ENCODE peak calls at places on chromosomes 6 and 20, in nine cellular contexts. U, N, L, X, B, G, Y, I and W are unnamed samples.

GRCh38 chr6:147530132-147531060 is 21.9 kb downstream of the SAMD5 start:
- DNase-seq in U (no peak), N (no peak), L (no peak), X (no peak), B (no peak), G (no peak), Y (no peak), I (no peak), W (peak; percentile 6)

GRCh38 chr6:140806431-140806830 is 1326.3 kb upstream of the GJE1 start:
- DNase-seq in U (no peak), N (no peak), L (no peak), X (no peak), B (no peak), G (no peak), Y (no peak), I (no peak), W (no peak)

GRCh38 chr20:46312945-46313861 is 4.9 kb upstream of the CDH22 start:
- DNase-seq in U (no peak), N (no peak), L (no peak), X (no peak), B (no peak), G (no peak), Y (no peak), I (no peak), W (no peak)

GRCh38 chr20:57037689-57038088 is 228.8 kb downstream of the BMP7 start:
- DNase-seq in U (no peak), N (no peak), L (no peak), X (no peak), B (no peak), G (no peak), Y (no peak), I (no peak), W (no peak)

GRCh38 chr6:15439410-15440022 is 193.6 kb downstream of the JARID2 start:
- DNase-seq in U (no peak), N (no peak), L (no peak), X (no peak), B (peak; percentile 48), G (peak; percentile 68), Y (no peak), I (no peak), W (no peak)

GRCh38 chr6:27214126-27214601 is 33.3 kb upstream of the PRSS16 start:
- DNase-seq in U (no peak), N (peak; percentile 23), L (no peak), X (no peak), B (peak; percentile 29), G (no peak), Y (no peak), I (no peak), W (no peak)

GRCh38 chr6:138637822-138638221 is 135.7 kb upstream of the CCDC28A start:
- DNase-seq in U (no peak), N (no peak), L (no peak), X (no peak), B (no peak), G (no peak), Y (no peak), I (no peak), W (no peak)

GRCh38 chr6:138682722-138683521 is 90.6 kb upstream of the CCDC28A start:
- DNase-seq in U (no peak), N (peak; percentile 90), L (no peak), X (no peak), B (peak; percentile 84), G (no peak), Y (no peak), I (no peak), W (no peak)

GRCh38 chr6:44388876-44389275 is 1.4 kb downstream of the CDC5L start:
- DNase-seq in U (no peak), N (no peak), L (no peak), X (no peak), B (no peak), G (no peak), Y (no peak), I (no peak), W (peak; percentile 9)

GRCh38 chr6:158476389-158476788 is 83.5 kb upstream of the TMEM181 start:
- DNase-seq in U (no peak), N (no peak), L (no peak), X (no peak), B (no peak), G (no peak), Y (no peak), I (no peak), W (no peak)

GRCh38 chr6:110360671-110361070 is 2.5 kb upstream of the METTL24 start:
- DNase-seq in U (no peak), N (no peak), L (no peak), X (no peak), B (no peak), G (no peak), Y (no peak), I (no peak), W (no peak)

GRCh38 chr6:44043479-44044153 is 83.6 kb downstream of the MRPL14 start:
- DNase-seq in U (no peak), N (no peak), L (no peak), X (no peak), B (no peak), G (no peak), Y (no peak), I (no peak), W (no peak)

GRCh38 chr20:24987244-24987643 is 5.3 kb downstream of the APMAP start:
- DNase-seq in U (no peak), N (no peak), L (no peak), X (no peak), B (no peak), G (no peak), Y (no peak), I (peak; percentile 9), W (no peak)

GRCh38 chr20:30484749-30485070 is 772.8 kb upstream of the DEFB115 start:
- DNase-seq in U (no peak), N (no peak), L (no peak), X (no peak), B (no peak), G (no peak), Y (no peak), I (no peak), W (no peak)

GRCh38 chr6:25172819-25173218 is 106.4 kb upstream of the CARMIL1 start:
- DNase-seq in U (no peak), N (peak; percentile 91), L (no peak), X (no peak), B (peak; percentile 85), G (no peak), Y (no peak), I (no peak), W (no peak)

GRCh38 chr20:21437816-21438215 is 40.5 kb upstream of the NKX2-4 start:
- DNase-seq in U (no peak), N (no peak), L (no peak), X (no peak), B (no peak), G (no peak), Y (no peak), I (no peak), W (no peak)

GRCh38 chr20:37500311-37500710 is 20.7 kb upstream of the NNAT start:
- DNase-seq in U (no peak), N (no peak), L (no peak), X (no peak), B (no peak), G (no peak), Y (no peak), I (no peak), W (no peak)

GRCh38 chr20:17542993-17543412 is 11.8 kb upstream of the BFSP1 start:
- DNase-seq in U (no peak), N (peak; percentile 92), L (no peak), X (no peak), B (peak; percentile 13), G (no peak), Y (no peak), I (no peak), W (no peak)

GRCh38 chr20:9301129-9302072 is 213.0 kb upstream of the LAMP5 start:
- DNase-seq in U (no peak), N (peak; percentile 46), L (peak; percentile 28), X (no peak), B (peak; percentile 74), G (peak; percentile 4), Y (no peak), I (no peak), W (no peak)

GRCh38 chr6:1312444-1313363 is 806 bp downstream of the FOXQ1 start:
- DNase-seq in U (no peak), N (no peak), L (peak; percentile 26), X (no peak), B (no peak), G (peak; percentile 66), Y (no peak), I (no peak), W (no peak)

DNA sequence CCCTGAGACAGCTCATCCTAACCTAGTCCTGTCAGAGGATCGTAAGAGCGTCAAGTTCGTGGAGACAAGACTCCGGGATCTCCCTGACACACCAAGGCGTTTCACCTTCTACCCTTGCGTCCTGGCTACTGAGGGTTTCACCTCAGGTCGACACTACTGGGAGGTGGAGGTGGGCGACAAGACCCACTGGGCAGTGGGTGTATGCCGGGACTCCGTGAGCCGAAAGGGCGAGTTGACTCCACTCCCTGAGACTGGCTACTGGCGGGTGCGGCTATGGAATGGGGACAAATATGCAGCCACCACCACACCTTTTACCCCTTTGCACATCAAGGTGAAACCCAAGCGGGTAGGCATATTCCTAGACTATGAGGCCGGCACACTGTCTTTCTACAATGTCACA is 3.2 kb upstream of the RPP21 start:
- DNase-seq in U (no peak), N (no peak), L (no peak), X (no peak), B (no peak), G (no peak), Y (no peak), I (no peak), W (no peak)
- H3K27ac ChIP-seq in U (no peak overlapping the region), N (no peak overlapping the region), L (no peak overlapping the region), X (no peak overlapping the region), B (no peak overlapping the region), G (no peak overlapping the region), Y (no peak overlapping the region), I (no peak overlapping the region), W (no peak overlapping the region)

GRCh38 chr6:35311390-35312075 is 13.9 kb downstream of the DEF6 start:
- DNase-seq in U (no peak), N (no peak), L (no peak), X (no peak), B (no peak), G (no peak), Y (peak; percentile 65), I (peak; percentile 52), W (peak; percentile 82)
- H3K27ac ChIP-seq in U (no peak overlapping the region), N (no peak overlapping the region), L (no peak overlapping the region), X (no peak overlapping the region), B (no peak overlapping the region), G (no peak overlapping the region), Y (peak overlapping the region; percentile 78), I (no peak overlapping the region), W (peak overlapping the region; percentile 78)

DNA sequence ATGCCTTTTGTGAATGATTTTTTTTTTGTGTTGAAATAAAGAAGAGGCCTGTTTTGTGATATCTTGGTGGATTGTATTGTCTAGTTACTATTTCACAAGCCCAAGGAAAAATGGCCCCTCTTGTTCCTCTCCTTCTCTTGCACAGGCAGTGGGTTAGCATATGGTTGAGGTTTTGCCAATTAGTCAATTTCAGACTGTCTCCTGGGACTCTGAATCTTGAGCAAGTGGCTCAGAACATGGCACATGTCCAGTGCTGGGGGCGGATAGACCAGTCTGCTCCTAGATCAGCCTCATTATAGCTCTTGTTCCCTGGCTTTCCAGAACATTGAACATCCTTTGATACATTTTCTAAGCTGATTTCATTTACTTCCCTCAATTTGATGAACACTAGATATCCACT is 589.2 kb downstream of the PHF3 start:
- DNase-seq in U (no peak), N (no peak), L (no peak), X (no peak), B (no peak), G (no peak), Y (no peak), I (no peak), W (no peak)
- H3K27ac ChIP-seq in U (no peak overlapping the region), N (no peak overlapping the region), L (no peak overlapping the region), X (no peak overlapping the region), B (no peak overlapping the region), G (no peak overlapping the region), Y (no peak overlapping the region), I (no peak overlapping the region), W (no peak overlapping the region)

GRCh38 chr6:161191671-161192070 is 82.2 kb downstream of the AGPAT4 start:
- DNase-seq in U (no peak), N (no peak), L (no peak), X (no peak), B (no peak), G (no peak), Y (no peak), I (no peak), W (no peak)
- H3K27ac ChIP-seq in U (no peak overlapping the region), N (no peak overlapping the region), L (no peak overlapping the region), X (no peak overlapping the region), B (no peak overlapping the region), G (no peak overlapping the region), Y (no peak overlapping the region), I (no peak overlapping the region), W (no peak overlapping the region)